ENCODE peak calls at places on chromosomes 7 and 10, in five cellular contexts. L is activated CD8-positive, alpha-beta memory T cell treated with anti-CD3 and anti-CD28 coated beads, Interleukin-2, amount 50 U/mL, for 48 hours; I is stimulated activated CD4-positive, alpha-beta T cell treated with anti-CD3 and anti-CD28 coated beads, Interleukin-4, amount 100 ng/mL, for 4 hours; Q is T-helper 2 cell; Z is heart right ventricle. N is an unnamed sample.

GRCh38 chr10:73875139-73875475 is 752 bp upstream of the CAMK2G start:
- DNase-seq in L (no peak), I (no peak), Q (no peak), Z (no peak), N (no peak)

GRCh38 chr10:29140991-29141390 is 147.9 kb upstream of the LYZL1 start:
- DNase-seq in L (no peak), I (no peak), Q (no peak), Z (no peak), N (no peak)

GRCh38 chr7:9718071-9718470 is 1255.6 kb upstream of the PHF14 start:
- DNase-seq in L (no peak), I (no peak), Q (no peak), Z (no peak), N (no peak)

GRCh38 chr10:63901228-63901627 is 380.0 kb downstream of the REEP3 start:
- DNase-seq in L (no peak), I (no peak), Q (no peak), Z (no peak), N (no peak)

GRCh38 chr7:110090113-110090820 is 1000.7 kb upstream of the LRRN3 start:
- DNase-seq in L (no peak), I (no peak), Q (no peak), Z (no peak), N (no peak)

GRCh38 chr7:78195281-78195680 is 396.7 kb downstream of the PHTF2 start:
- DNase-seq in L (no peak), I (no peak), Q (no peak), Z (no peak), N (no peak)

GRCh38 chr7:88465586-88465985 is 158.9 kb upstream of the STEAP4 start:
- DNase-seq in L (no peak), I (no peak), Q (no peak), Z (no peak), N (no peak)

GRCh38 chr10:29621161-29621560 is 13.6 kb downstream of the SVIL start:
- DNase-seq in L (no peak), I (no peak), Q (no peak), Z (no peak), N (no peak)

GRCh38 chr7:520503-521161 is 986 bp upstream of the PDGFA start:
- DNase-seq in L (no peak), I (no peak), Q (no peak), Z (no peak), N (no peak)

GRCh38 chr7:150937848-150938561 is 40.1 kb downstream of the KCNH2 start:
- DNase-seq in L (no peak), I (no peak), Q (no peak), Z (no peak), N (no peak)

GRCh38 chr10:23035569-23035968 is 59.8 kb upstream of the MSRB2 start:
- DNase-seq in L (no peak), I (no peak), Q (no peak), Z (no peak), N (no peak)

GRCh38 chr7:1536768-1537630 is 6.5 kb downstream of the MAFK start:
- DNase-seq in L (no peak), I (no peak), Q (no peak), Z (peak), N (no peak)

GRCh38 chr7:104096683-104097082 is 107.2 kb upstream of the RELN start:
- DNase-seq in L (no peak), I (no peak), Q (no peak), Z (no peak), N (no peak)